ENCODE peak calls at places on chromosomes 16 and 17, in six cellular contexts. E, G, A, J, R and M are unnamed samples.
A peak's percentile ranks its signal among the peaks of the same experiment; 100 is the strongest.

GRCh38 chr17:30336369-30337171 is 2.7 kb upstream of the TMIGD1 start:
- DNase-seq in E (peak; percentile 66), G (peak; percentile 63), A (peak; percentile 50), J (no peak), R (peak; percentile 66), M (peak; percentile 78)

GRCh38 chr16:82358601-82359221 is 188.7 kb upstream of the MPHOSPH6 start:
- DNase-seq in E (no peak), G (no peak), A (peak; percentile 52), J (no peak), R (no peak), M (no peak)

GRCh38 chr16:85678016-85678415 is 10.7 kb downstream of the GINS2 start:
- DNase-seq in E (no peak), G (no peak), A (no peak), J (no peak), R (no peak), M (no peak)

GRCh38 chr17:44069974-44070454 is 521 bp upstream of the G6PC3 start:
- DNase-seq in E (peak; percentile 66), G (peak; percentile 11), A (no peak), J (peak; percentile 28), R (peak; percentile 11), M (peak; percentile 31)

GRCh38 chr17:7463368-7463846 is 16.0 kb downstream of the ZBTB4 start:
- DNase-seq in E (no peak), G (no peak), A (no peak), J (no peak), R (no peak), M (no peak)

GRCh38 chr17:79933863-79934652 is 94.8 kb upstream of the CBX4 start:
- DNase-seq in E (peak; percentile 60), G (no peak), A (peak; percentile 71), J (no peak), R (no peak), M (peak; percentile 70)

GRCh38 chr16:89727406-89728120 is 6.2 kb downstream of the ZNF276 start:
- DNase-seq in E (no peak), G (no peak), A (no peak), J (no peak), R (no peak), M (no peak)

GRCh38 chr16:80580109-80580832 is 39.5 kb downstream of the DYNLRB2 start:
- DNase-seq in E (no peak), G (peak; percentile 24), A (no peak), J (no peak), R (peak; percentile 22), M (no peak)

GRCh38 chr16:61957075-61957474 is 79.2 kb downstream of the CDH8 start:
- DNase-seq in E (no peak), G (no peak), A (no peak), J (no peak), R (no peak), M (no peak)

GRCh38 chr17:29215717-29216116 is 30.9 kb upstream of the CRYBA1 start:
- DNase-seq in E (no peak), G (peak; percentile 58), A (no peak), J (no peak), R (peak; percentile 84), M (peak; percentile 90)

GRCh38 chr17:21253646-21254441 is 634 bp upstream of the NATD1 start:
- DNase-seq in E (no peak), G (no peak), A (no peak), J (no peak), R (no peak), M (no peak)

GRCh38 chr17:78724544-78724943 is 57.5 kb downstream of the CYTH1 start:
- DNase-seq in E (no peak), G (no peak), A (peak; percentile 45), J (no peak), R (no peak), M (no peak)

GRCh38 chr17:73338050-73338491 is 26.3 kb upstream of the CDC42EP4 start:
- DNase-seq in E (no peak), G (peak; percentile 48), A (no peak), J (no peak), R (no peak), M (no peak)

GRCh38 chr16:71746442-71747046 is 22.0 kb upstream of the PHLPP2 start:
- DNase-seq in E (peak; percentile 53), G (peak; percentile 60), A (no peak), J (no peak), R (peak; percentile 64), M (peak; percentile 43)

GRCh38 chr16:70688266-70688742 is 2.5 kb upstream of the MTSS2 start:
- DNase-seq in E (no peak), G (peak; percentile 29), A (peak; percentile 57), J (peak; percentile 84), R (peak; percentile 74), M (peak; percentile 30)

GRCh38 chr17:4032738-4033137 is 68.5 kb upstream of the ATP2A3 start:
- DNase-seq in E (no peak), G (no peak), A (no peak), J (no peak), R (no peak), M (no peak)

GRCh38 chr17:82235775-82236141 is 6.9 kb downstream of the SLC16A3 start:
- DNase-seq in E (no peak), G (no peak), A (no peak), J (peak; percentile 64), R (no peak), M (peak; percentile 85)

GRCh38 chr16:79267781-79268180 is 332.8 kb downstream of the MAF start:
- DNase-seq in E (no peak), G (no peak), A (no peak), J (no peak), R (no peak), M (no peak)

GRCh38 chr16:19071811-19072777 is 4.7 kb downstream of the COQ7 start:
- DNase-seq in E (peak; percentile 41), G (peak; percentile 68), A (peak; percentile 70), J (no peak), R (peak; percentile 69), M (peak; percentile 75)

GRCh38 chr16:4105848-4106247 is 10.4 kb downstream of the ADCY9 start:
- DNase-seq in E (no peak), G (no peak), A (no peak), J (no peak), R (no peak), M (no peak)

GRCh38 chr16:29993903-29994612 is 1.4 kb downstream of the HIRIP3 start:
- DNase-seq in E (no peak), G (no peak), A (no peak), J (peak; percentile 2), R (no peak), M (no peak)

GRCh38 chr16:27966756-27967155 is 96.8 kb downstream of the GSG1L start:
- DNase-seq in E (no peak), G (no peak), A (no peak), J (no peak), R (no peak), M (no peak)

GRCh38 chr17:43740541-43740940 is 18.1 kb downstream of the SOST start:
- DNase-seq in E (no peak), G (peak; percentile 85), A (no peak), J (no peak), R (peak; percentile 47), M (peak; percentile 21)

GRCh38 chr17:74892013-74892841 is 1.2 kb downstream of the FADS6 start:
- DNase-seq in E (no peak), G (no peak), A (no peak), J (no peak), R (no peak), M (no peak)

GRCh38 chr17:74601944-74602572 is 10.0 kb upstream of the CD300LD start:
- DNase-seq in E (peak; percentile 79), G (peak; percentile 39), A (no peak), J (no peak), R (peak; percentile 49), M (peak; percentile 80)

GRCh38 chr16:66026931-66027330 is 339.6 kb upstream of the CDH5 start:
- DNase-seq in E (no peak), G (no peak), A (no peak), J (no peak), R (no peak), M (no peak)

GRCh38 chr16:66030036-66030435 is 336.5 kb upstream of the CDH5 start:
- DNase-seq in E (no peak), G (peak; percentile 79), A (no peak), J (no peak), R (peak; percentile 30), M (no peak)

GRCh38 chr16:66028505-66029216 is 337.8 kb upstream of the CDH5 start:
- DNase-seq in E (no peak), G (peak; percentile 85), A (no peak), J (no peak), R (peak; percentile 67), M (peak; percentile 3)

GRCh38 chr16:66025751-66026150 is 340.7 kb upstream of the CDH5 start:
- DNase-seq in E (no peak), G (no peak), A (no peak), J (no peak), R (no peak), M (no peak)

DNA sequence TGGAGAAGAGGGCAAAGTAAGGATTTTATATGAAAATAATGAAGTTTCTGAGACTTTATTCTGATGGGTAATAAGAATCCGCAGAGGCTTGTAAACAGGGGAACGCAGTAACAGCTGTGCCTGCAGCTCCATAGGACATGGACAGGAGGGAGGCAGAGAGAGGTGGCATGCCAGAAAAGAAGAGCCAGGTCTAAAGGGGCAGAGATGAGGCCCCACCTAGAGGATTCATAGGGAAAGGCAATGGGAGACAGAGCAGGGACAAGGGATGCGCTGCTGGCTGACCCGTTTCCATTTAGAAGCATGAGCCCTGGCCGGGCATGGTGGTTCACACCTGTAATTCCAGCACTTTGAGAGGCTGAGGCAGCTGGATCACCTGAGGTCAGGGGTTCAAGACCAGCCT is 340.3 kb upstream of the CDH5 start:
- DNase-seq in E (no peak), G (no peak), A (no peak), J (no peak), R (peak; percentile 32), M (peak; percentile 51)
- TF ChIP-seq CTCF in E (no peak), G (peak; percentile 36), A (no peak), J (no peak), R (peak; percentile 49), M (no peak)

GRCh38 chr17:47850692-47851573 is at the start of gene SP6:
- DNase-seq in E (peak; percentile 91), G (peak; percentile 36), A (peak; percentile 91), J (no peak), R (peak; percentile 47), M (peak; percentile 87)
- TF ChIP-seq CTCF in E (peak; percentile 27), G (no peak), A (no peak), J (no peak), R (no peak), M (peak; percentile 15)

GRCh38 chr16:84277244-84277823 is 17.3 kb upstream of the WFDC1 start:
- DNase-seq in E (peak; percentile 31), G (peak; percentile 56), A (peak; percentile 77), J (peak; percentile 78), R (peak; percentile 63), M (peak; percentile 63)
- TF ChIP-seq CTCF in E (peak; percentile 94), G (peak; percentile 84), A (no peak), J (peak; percentile 91), R (peak; percentile 83), M (peak; percentile 80)

DNA sequence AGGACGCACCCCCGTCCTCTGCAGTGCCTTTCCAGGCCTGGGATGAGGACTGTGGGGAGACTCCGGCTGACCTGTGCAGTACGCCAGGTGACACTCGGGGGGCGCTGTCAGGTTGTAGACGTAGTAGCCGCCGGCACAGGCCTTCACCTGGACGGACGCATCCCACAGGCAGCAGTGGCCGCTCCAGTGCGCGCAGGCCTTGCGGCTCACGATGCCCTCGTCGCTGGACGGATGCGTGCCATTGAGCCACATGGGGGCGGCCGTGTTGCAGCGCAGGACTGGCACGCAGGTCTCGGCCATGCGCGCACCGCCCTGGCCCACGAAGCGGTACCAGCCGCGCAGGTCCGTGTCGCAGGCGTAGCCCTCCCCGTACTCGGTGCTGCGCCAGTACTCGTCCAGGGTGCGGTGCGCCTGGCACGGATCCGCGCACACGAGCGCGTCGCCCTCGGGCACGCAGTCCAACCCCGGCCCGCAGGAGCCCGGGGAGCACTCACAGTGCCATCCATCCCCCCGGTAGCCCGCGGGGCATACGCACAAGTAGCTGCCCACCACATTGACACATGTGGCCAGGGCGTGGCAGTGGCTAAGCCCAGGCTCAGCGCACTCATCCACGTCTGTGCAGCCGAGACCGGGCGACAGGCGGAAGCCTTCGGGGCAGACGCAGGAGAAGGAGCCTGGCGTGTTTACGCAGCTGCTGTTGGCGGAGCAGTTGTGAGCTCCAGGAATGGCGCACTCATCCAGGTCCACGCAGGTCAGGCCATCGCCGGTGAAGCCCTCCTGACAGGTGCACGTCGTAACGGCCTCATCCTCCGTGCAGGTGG is 3.9 kb downstream of the UMOD start:
- DNase-seq in E (no peak), G (no peak), A (peak; percentile 57), J (no peak), R (no peak), M (no peak)
- TF ChIP-seq CTCF in E (no peak), G (no peak), A (no peak), J (no peak), R (no peak), M (no peak)